ENCODE peak calls at places on chromosome 17, in five cellular contexts. E is cardiac fibroblast, S is HTR-8/SVneo, R is ACHN, W is iPS-NIHi11. O is an unnamed sample.

GRCh38 chr17:55394357-55395021 is 27.1 kb downstream of the MMD start:
- DNase-seq in E (no peak), S (no peak), R (no peak), W (no peak), O (no peak)

GRCh38 chr17:47850692-47851573 is at the start of gene SP6:
- DNase-seq in E (peak; percentile 56), S (peak; percentile 86), R (peak; percentile 83), W (peak; percentile 91), O (no peak)

GRCh38 chr17:80307994-80308671 is 47.5 kb downstream of the RNF213 start:
- DNase-seq in E (no peak), S (no peak), R (no peak), W (no peak), O (no peak)

GRCh38 chr17:46262271-46262670 is 32.7 kb upstream of the LRRC37A start:
- DNase-seq in E (no peak), S (no peak), R (no peak), W (no peak), O (no peak)

GRCh38 chr17:50570516-50570915 is 10.0 kb downstream of the CACNA1G start:
- DNase-seq in E (no peak), S (no peak), R (no peak), W (no peak), O (no peak)

GRCh38 chr17:79005063-79005861 is 4.3 kb downstream of the CANT1 start:
- DNase-seq in E (no peak), S (no peak), R (no peak), W (peak; percentile 43), O (no peak)

GRCh38 chr17:75602644-75603043 is 15.0 kb downstream of the MYO15B start:
- DNase-seq in E (no peak), S (no peak), R (peak; percentile 63), W (no peak), O (no peak)

GRCh38 chr17:58184308-58184985 is 8.1 kb upstream of the EPX start:
- DNase-seq in E (peak; percentile 59), S (peak; percentile 94), R (no peak), W (peak; percentile 64), O (no peak)

GRCh38 chr17:63032141-63032540 is 66.1 kb downstream of the TANC2 start:
- DNase-seq in E (no peak), S (no peak), R (no peak), W (no peak), O (no peak)

GRCh38 chr17:51046527-51047384 is 73.9 kb downstream of the SPAG9 start:
- DNase-seq in E (peak; percentile 81), S (peak; percentile 21), R (peak; percentile 95), W (peak; percentile 88), O (peak; percentile 45)

GRCh38 chr17:82333279-82334171 is at the start of gene SECTM1:
- DNase-seq in E (peak; percentile 38), S (no peak), R (peak; percentile 42), W (peak; percentile 68), O (no peak)

GRCh38 chr17:82242977-82243647 is 14.3 kb downstream of the SLC16A3 start:
- DNase-seq in E (peak; percentile 91), S (no peak), R (no peak), W (no peak), O (peak; percentile 40)

GRCh38 chr17:13510062-13510461 is 91.7 kb downstream of the HS3ST3A1 start:
- DNase-seq in E (peak; percentile 19), S (no peak), R (no peak), W (no peak), O (no peak)

GRCh38 chr17:77857613-77858012 is 100.9 kb upstream of the TNRC6C start:
- DNase-seq in E (no peak), S (no peak), R (no peak), W (no peak), O (no peak)

GRCh38 chr17:8062807-8063483 is 24.1 kb downstream of the ALOX15B start:
- DNase-seq in E (no peak), S (no peak), R (no peak), W (no peak), O (no peak)

GRCh38 chr17:48596000-48596734 is 2.6 kb upstream of the HOXB5 start:
- DNase-seq in E (no peak), S (no peak), R (no peak), W (no peak), O (no peak)

GRCh38 chr17:48192321-48192731 is 84.8 kb downstream of the SNX11 start:
- DNase-seq in E (no peak), S (no peak), R (no peak), W (no peak), O (peak; percentile 2)

GRCh38 chr17:57243171-57243622 is 13.1 kb upstream of the MSI2 start:
- DNase-seq in E (peak; percentile 75), S (peak; percentile 88), R (peak; percentile 74), W (peak; percentile 89), O (no peak)

GRCh38 chr17:33038740-33039139 is 47.1 kb downstream of the SPACA3 start:
- DNase-seq in E (peak; percentile 49), S (no peak), R (peak; percentile 73), W (peak; percentile 88), O (no peak)

GRCh38 chr17:850828-851759 is 68.9 kb downstream of the MRM3 start:
- DNase-seq in E (peak; percentile 37), S (no peak), R (no peak), W (no peak), O (no peak)

GRCh38 chr17:45313419-45313771 is 3.4 kb downstream of the MAP3K14 start:
- DNase-seq in E (no peak), S (no peak), R (no peak), W (no peak), O (no peak)

GRCh38 chr17:81398170-81398854 is 3.1 kb downstream of the BAHCC1 start:
- DNase-seq in E (peak; percentile 64), S (peak; percentile 41), R (no peak), W (no peak), O (no peak)

GRCh38 chr17:8941980-8942617 is 23.4 kb downstream of the PIK3R5 start:
- DNase-seq in E (no peak), S (no peak), R (no peak), W (no peak), O (no peak)

GRCh38 chr17:549197-550040 is 165.2 kb downstream of the VPS53 start:
- DNase-seq in E (no peak), S (peak; percentile 68), R (peak; percentile 53), W (no peak), O (peak; percentile 88)

GRCh38 chr17:79626156-79626890 is 15.5 kb upstream of the RBFOX3 start:
- DNase-seq in E (no peak), S (no peak), R (no peak), W (no peak), O (no peak)

GRCh38 chr17:44235583-44235936 is 16.1 kb upstream of the UBTF start:
- DNase-seq in E (peak; percentile 70), S (peak; percentile 57), R (peak; percentile 95), W (peak; percentile 23), O (no peak)

GRCh38 chr17:13024526-13025263 is 6.9 kb upstream of the ELAC2 start:
- DNase-seq in E (peak; percentile 61), S (peak; percentile 61), R (peak; percentile 76), W (peak; percentile 79), O (peak; percentile 21)

GRCh38 chr17:29836643-29837042 is 93.4 kb downstream of the SSH2 start:
- DNase-seq in E (no peak), S (no peak), R (no peak), W (no peak), O (no peak)

GRCh38 chr17:49434821-49435581 is 20.3 kb upstream of the PHB1 start:
- DNase-seq in E (peak; percentile 66), S (peak; percentile 90), R (peak; percentile 65), W (peak; percentile 90), O (no peak)

GRCh38 chr17:83109793-83110645 is 30.6 kb downstream of the METRNL start:
- DNase-seq in E (peak; percentile 97), S (peak; percentile 96), R (peak; percentile 98), W (peak; percentile 69), O (no peak)

GRCh38 chr17:12568358-12569251 is 97.1 kb upstream of the MYOCD start:
- DNase-seq in E (no peak), S (no peak), R (no peak), W (no peak), O (no peak)